ENCODE peak calls at places on chromosome 5, in ten cellular contexts. H, U, I, F, V, D, M, K, T and W are unnamed samples.

GRCh38 chr5:80160242-80160641 is 95.6 kb downstream of the SERINC5 start:
- DNase-seq in H (no peak), U (no peak), I (no peak), F (no peak), V (no peak), D (no peak), M (no peak), K (no peak), T (no peak), W (no peak)

GRCh38 chr5:172935096-172935495 is 24.1 kb upstream of the RPL26L1 start:
- DNase-seq in H (no peak), U (no peak), I (no peak), F (no peak), V (no peak), D (no peak), M (no peak), K (no peak), T (no peak), W (no peak)

GRCh38 chr5:104048231-104048630 is 485.6 kb upstream of the NUDT12 start:
- DNase-seq in H (no peak), U (no peak), I (peak; percentile 33), F (no peak), V (no peak), D (no peak), M (no peak), K (no peak), T (no peak), W (no peak)

GRCh38 chr5:134577022-134577795 is 51.7 kb downstream of the JADE2 start:
- DNase-seq in H (no peak), U (no peak), I (no peak), F (no peak), V (peak; percentile 83), D (no peak), M (no peak), K (no peak), T (no peak), W (no peak)

GRCh38 chr5:72878854-72879253 is 62.4 kb downstream of the TNPO1 start:
- DNase-seq in H (no peak), U (no peak), I (no peak), F (no peak), V (no peak), D (no peak), M (no peak), K (no peak), T (no peak), W (no peak)

GRCh38 chr5:462051-462481 is 19.1 kb downstream of the EXOC3 start:
- DNase-seq in H (no peak), U (peak; percentile 7), I (no peak), F (peak; percentile 59), V (no peak), D (no peak), M (peak; percentile 8), K (peak; percentile 3), T (no peak), W (peak; percentile 46)

GRCh38 chr5:124634228-124634819 is 112.1 kb downstream of the ZNF608 start:
- DNase-seq in H (no peak), U (no peak), I (no peak), F (no peak), V (peak; percentile 60), D (no peak), M (no peak), K (no peak), T (peak; percentile 44), W (no peak)

GRCh38 chr5:118967059-118967508 is 21.3 kb downstream of the DTWD2 start:
- DNase-seq in H (no peak), U (no peak), I (no peak), F (no peak), V (no peak), D (no peak), M (no peak), K (no peak), T (no peak), W (no peak)

GRCh38 chr5:59368951-59369350 is 524.6 kb downstream of the PDE4D start:
- DNase-seq in H (no peak), U (no peak), I (no peak), F (no peak), V (no peak), D (no peak), M (no peak), K (no peak), T (no peak), W (no peak)

GRCh38 chr5:137565450-137565849 is 66.3 kb upstream of the SPOCK1 start:
- DNase-seq in H (no peak), U (no peak), I (no peak), F (no peak), V (peak; percentile 17), D (no peak), M (no peak), K (no peak), T (no peak), W (no peak)

GRCh38 chr5:65171645-65172044 is 310.1 kb downstream of the ADAMTS6 start:
- DNase-seq in H (no peak), U (no peak), I (no peak), F (no peak), V (no peak), D (no peak), M (no peak), K (no peak), T (no peak), W (no peak)

GRCh38 chr5:68821056-68821455 is 272.8 kb upstream of the SLC30A5 start:
- DNase-seq in H (no peak), U (no peak), I (no peak), F (no peak), V (no peak), D (no peak), M (no peak), K (no peak), T (no peak), W (no peak)
- H3K27ac ChIP-seq in H (no peak overlapping the region), U (no peak overlapping the region), I (no peak overlapping the region), F (no peak overlapping the region), V (no peak overlapping the region), D (no peak overlapping the region), M (no peak overlapping the region), K (no peak overlapping the region), T (no peak overlapping the region), W (no peak overlapping the region)

GRCh38 chr5:168472329-168472728 is 13.9 kb upstream of the RARS1 start:
- DNase-seq in H (no peak), U (no peak), I (no peak), F (no peak), V (peak; percentile 96), D (no peak), M (no peak), K (no peak), T (no peak), W (no peak)
- TF ChIP-seq CTCF in H (no peak), U (no peak), I (no peak), F (no peak), V (peak; percentile 53), D (no peak), M (no peak), K (no peak), T (no peak), W (no peak)

DNA sequence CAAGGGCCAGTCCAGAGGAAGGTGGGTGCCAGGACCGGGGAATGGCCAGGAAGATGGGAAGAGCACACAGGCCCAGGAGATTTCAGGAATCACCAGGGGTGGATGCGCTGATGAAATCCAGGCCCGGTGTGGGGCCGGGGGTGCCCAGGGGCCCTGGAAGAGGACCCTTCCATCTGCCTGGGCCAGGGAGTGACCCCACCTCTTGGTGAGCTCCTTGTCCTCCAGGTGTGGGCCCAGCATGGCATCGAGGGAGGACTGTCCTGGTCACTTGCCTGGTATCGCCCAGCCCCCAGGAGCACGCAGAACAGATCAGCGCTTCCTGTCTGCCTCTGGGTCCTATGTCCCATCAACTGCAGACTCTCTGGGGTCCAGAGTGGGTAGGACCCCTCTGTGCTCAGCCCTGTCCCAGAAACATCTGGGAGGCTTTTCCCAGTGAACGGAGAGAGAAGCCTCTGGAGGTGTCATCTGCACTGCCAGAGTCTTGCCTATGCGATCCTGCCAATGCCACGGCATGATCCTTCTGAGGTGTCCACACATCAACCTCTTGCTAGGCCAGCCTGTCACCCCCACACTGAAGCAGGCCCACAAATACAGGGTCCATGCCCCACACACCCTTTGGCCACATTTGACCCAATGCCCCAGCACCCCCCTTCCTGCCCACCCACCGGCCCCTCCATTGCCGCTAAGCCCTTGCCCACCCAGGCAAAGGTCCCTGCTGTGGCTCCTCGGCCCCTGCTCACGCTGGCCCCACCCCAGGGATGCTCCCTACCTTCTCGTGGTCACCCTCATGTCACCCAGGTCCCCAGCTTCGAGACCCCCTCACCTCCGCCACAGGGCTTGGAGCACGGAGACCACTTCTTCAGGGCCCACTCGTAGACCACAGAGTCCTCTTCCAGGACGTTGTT is 67.2 kb downstream of the ZNF354C start:
- DNase-seq in H (no peak), U (peak; percentile 5), I (no peak), F (peak; percentile 66), V (no peak), D (peak; percentile 35), M (no peak), K (no peak), T (no peak), W (peak; percentile 51)
- H3K36me3 ChIP-seq in H (no peaks in the 10 kb centered on the region), U (no peaks in the 10 kb centered on the region), I (no peaks in the 10 kb centered on the region), F (peaks cover 9% of the 10 kb centered on the region), V (peaks cover 52% of the 10 kb centered on the region), D (peaks cover 6% of the 10 kb centered on the region), M (no peaks in the 10 kb centered on the region), K (peaks cover 69% of the 10 kb centered on the region), T (no peaks in the 10 kb centered on the region), W (no peaks in the 10 kb centered on the region)

DNA sequence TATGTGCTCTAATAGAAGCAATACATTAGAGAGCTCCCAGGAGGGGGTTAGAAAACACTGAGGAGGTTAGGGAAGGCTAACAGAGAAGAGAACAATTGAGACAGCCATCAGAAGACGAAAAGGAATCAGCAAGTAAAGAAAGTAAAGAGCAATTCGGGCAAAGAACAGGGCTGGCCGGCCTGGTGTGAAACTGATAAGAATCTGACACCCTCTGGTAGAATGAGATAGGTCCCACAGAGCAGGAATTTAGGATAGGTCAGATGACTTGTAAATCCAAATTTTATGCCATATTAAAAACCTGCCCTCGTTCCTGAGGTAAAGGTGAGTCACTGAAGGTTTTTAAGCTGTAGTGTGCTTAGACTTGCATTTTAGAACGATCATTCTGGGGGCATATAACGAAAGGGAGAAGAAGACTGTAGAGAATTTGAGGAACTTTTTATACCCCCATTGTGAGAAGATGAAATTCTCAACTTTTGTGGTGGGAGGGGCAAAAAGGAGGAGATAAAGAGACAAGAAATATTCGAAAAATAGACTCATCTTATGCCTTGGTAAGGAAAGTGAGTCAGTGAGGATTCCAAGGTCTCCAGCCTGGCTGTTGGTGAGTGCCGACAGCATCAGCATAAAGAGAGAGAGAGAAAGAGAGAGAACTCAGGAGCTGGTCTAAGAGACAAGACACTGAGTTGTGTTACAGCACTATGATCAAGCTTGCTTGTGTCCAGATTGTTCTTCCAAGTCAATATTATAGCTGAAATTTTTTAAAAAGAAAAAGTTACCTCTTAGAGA is 51.3 kb downstream of the TMEM167A start:
- DNase-seq in H (no peak), U (no peak), I (no peak), F (no peak), V (peak; percentile 12), D (no peak), M (no peak), K (no peak), T (peak; percentile 12), W (no peak)
- H3K27ac ChIP-seq in H (no peak overlapping the region), U (no peak overlapping the region), I (no peak overlapping the region), F (no peak overlapping the region), V (no peak overlapping the region), D (no peak overlapping the region), M (no peak overlapping the region), K (no peak overlapping the region), T (no peak overlapping the region), W (no peak overlapping the region)

GRCh38 chr5:152593388-152593787 is 188.3 kb upstream of the NMUR2 start:
- DNase-seq in H (no peak), U (no peak), I (no peak), F (no peak), V (no peak), D (no peak), M (no peak), K (no peak), T (no peak), W (no peak)
- TF ChIP-seq CTCF in H (no peak), U (no peak), I (peak; percentile 17), F (no peak), V (no peak), D (no peak), M (no peak), K (no peak), T (no peak), W (no peak)

GRCh38 chr5:154885438-154885837 is 27.0 kb downstream of the CNOT8 start:
- DNase-seq in H (no peak), U (no peak), I (no peak), F (no peak), V (no peak), D (no peak), M (no peak), K (no peak), T (no peak), W (no peak)
- H3K36me3 ChIP-seq in H (peaks cover 34% of the 10 kb centered on the region), U (peaks cover 19% of the 10 kb centered on the region), I (peaks cover 18% of the 10 kb centered on the region), F (peaks cover 52% of the 10 kb centered on the region), V (peaks cover 21% of the 10 kb centered on the region), D (peaks cover 40% of the 10 kb centered on the region), M (peaks cover 62% of the 10 kb centered on the region), K (peaks cover 65% of the 10 kb centered on the region), T (peaks cover 25% of the 10 kb centered on the region), W (peaks cover 40% of the 10 kb centered on the region)